ENCODE peak calls at places on chromosomes 4 and X, in nine cellular contexts. A, T, S, Z, R, M, E, Q and D are unnamed samples.

GRCh38 chrX:16828126-16828908 is 41.8 kb downstream of the RBBP7 start:
- DNase-seq in R (no peak), A (peak), T (peak), M (no peak), E (peak), Q (no peak), Z (no peak), S (no peak), D (peak)

GRCh38 chr4:610411-611261 is 14.7 kb upstream of the PDE6B start:
- DNase-seq in Q (peak), R (peak), M (peak), A (peak), T (no peak), E (peak), S (no peak), Z (no peak), D (no peak)

GRCh38 chr4:995311-996026 is 2.3 kb upstream of the SLC26A1 start:
- DNase-seq in M (no peak), Z (no peak), S (peak), E (no peak), R (no peak), A (no peak), T (no peak), Q (no peak), D (no peak)

GRCh38 chr4:40214661-40215418 is 18.0 kb downstream of the RHOH start:
- DNase-seq in Z (no peak), S (no peak), R (no peak), M (no peak), T (no peak), Q (no peak), E (no peak), A (no peak), D (peak)

GRCh38 chr4:155512812-155513211 is 136.0 kb upstream of the MAP9 start:
- DNase-seq in A (no peak), T (no peak), S (no peak), R (no peak), Z (no peak), Q (peak), M (no peak), E (no peak), D (no peak)

GRCh38 chr4:102503831-102504786 is 3.0 kb downstream of the NFKB1 start:
- DNase-seq in R (no peak), M (no peak), A (no peak), E (no peak), S (no peak), Z (no peak), T (no peak), Q (no peak), D (no peak)

GRCh38 chr4:188454573-188454972 is 315.3 kb downstream of the TRIML1 start:
- DNase-seq in T (no peak), Z (no peak), E (no peak), R (no peak), Q (no peak), M (no peak), A (no peak), S (no peak), D (no peak)

GRCh38 chr4:81833596-81833995 is 361.9 kb upstream of the RASGEF1B start:
- DNase-seq in A (no peak), M (no peak), Z (no peak), S (no peak), E (no peak), R (no peak), Q (no peak), T (no peak), D (no peak)

GRCh38 chr4:19216495-19216894 is 1035.2 kb upstream of the SLIT2 start:
- DNase-seq in A (no peak), Z (no peak), T (no peak), S (no peak), R (no peak), M (no peak), E (no peak), Q (no peak), D (no peak)

GRCh38 chr4:154491731-154492249 is at the start of gene DCHS2:
- DNase-seq in E (no peak), T (no peak), Q (peak), S (peak), Z (no peak), M (no peak), R (no peak), A (peak), D (no peak)

GRCh38 chrX:40406330-40406859 is 174.4 kb upstream of the ATP6AP2 start:
- DNase-seq in Q (no peak), R (no peak), Z (no peak), E (no peak), M (no peak), T (no peak), S (no peak), A (no peak), D (no peak)

GRCh38 chr4:80309301-80310004 is 26.1 kb upstream of the CFAP299 start:
- DNase-seq in S (no peak), E (peak), M (no peak), A (peak), Q (no peak), R (peak), T (no peak), Z (no peak), D (peak)